ENCODE peak calls at places on chromosomes 16 and 17, in nine cellular contexts. One of them, this sample, is unnamed.

GRCh38 chr17:31907342-31907975 is 6.0 kb upstream of the UTP6 start:
- DNase-seq in kidney tubule cell: no peak
- DNase-seq in HAP-1: peak; percentile 20
- DNase-seq in aorta: no peak
- DNase-seq in tibial nerve: no peak
- DNase-seq in left kidney: peak; percentile 26
- DNase-seq in NAMALWA: no peak
- DNase-seq in activated CD4-positive, alpha-beta T cell treated with anti-CD3 and anti-CD28 coated beads for 24 hours: no peak
- DNase-seq in NCI-H1436: no peak
- DNase-seq in this sample: no peak

GRCh38 chr16:83351846-83352245 is 455.9 kb upstream of the HSBP1 start:
- DNase-seq in kidney tubule cell: no peak
- DNase-seq in HAP-1: no peak
- DNase-seq in aorta: no peak
- DNase-seq in tibial nerve: no peak
- DNase-seq in left kidney: no peak
- DNase-seq in NAMALWA: no peak
- DNase-seq in activated CD4-positive, alpha-beta T cell treated with anti-CD3 and anti-CD28 coated beads for 24 hours: no peak
- DNase-seq in NCI-H1436: no peak
- DNase-seq in this sample: no peak

GRCh38 chr17:12302711-12303110 is 282.0 kb downstream of the MAP2K4 start:
- DNase-seq in kidney tubule cell: no peak
- DNase-seq in HAP-1: no peak
- DNase-seq in aorta: no peak
- DNase-seq in tibial nerve: no peak
- DNase-seq in left kidney: no peak
- DNase-seq in NAMALWA: no peak
- DNase-seq in activated CD4-positive, alpha-beta T cell treated with anti-CD3 and anti-CD28 coated beads for 24 hours: no peak
- DNase-seq in NCI-H1436: no peak
- DNase-seq in this sample: no peak

GRCh38 chr17:36761203-36761945 is 160.0 kb downstream of the MRM1 start:
- DNase-seq in kidney tubule cell: no peak
- DNase-seq in HAP-1: no peak
- DNase-seq in aorta: peak; percentile 42
- DNase-seq in tibial nerve: no peak
- DNase-seq in left kidney: peak; percentile 26
- DNase-seq in NAMALWA: no peak
- DNase-seq in activated CD4-positive, alpha-beta T cell treated with anti-CD3 and anti-CD28 coated beads for 24 hours: no peak
- DNase-seq in NCI-H1436: no peak
- DNase-seq in this sample: no peak

GRCh38 chr17:19376799-19377198 is 1.5 kb upstream of the MAPK7 start:
- DNase-seq in kidney tubule cell: peak; percentile 26
- DNase-seq in HAP-1: no peak
- DNase-seq in aorta: no peak
- DNase-seq in tibial nerve: no peak
- DNase-seq in left kidney: peak; percentile 37
- DNase-seq in NAMALWA: peak; percentile 27
- DNase-seq in activated CD4-positive, alpha-beta T cell treated with anti-CD3 and anti-CD28 coated beads for 24 hours: no peak
- DNase-seq in NCI-H1436: peak; percentile 50
- DNase-seq in this sample: no peak

GRCh38 chr17:66777689-66778225 is 57.2 kb upstream of the CACNG5 start:
- DNase-seq in kidney tubule cell: peak; percentile 6
- DNase-seq in HAP-1: peak; percentile 70
- DNase-seq in aorta: no peak
- DNase-seq in tibial nerve: no peak
- DNase-seq in left kidney: peak; percentile 59
- DNase-seq in NAMALWA: no peak
- DNase-seq in activated CD4-positive, alpha-beta T cell treated with anti-CD3 and anti-CD28 coated beads for 24 hours: no peak
- DNase-seq in NCI-H1436: peak; percentile 20
- DNase-seq in this sample: no peak

GRCh38 chr16:69647020-69647419 is 79.3 kb downstream of the NQO1 start:
- DNase-seq in kidney tubule cell: no peak
- DNase-seq in HAP-1: no peak
- DNase-seq in aorta: no peak
- DNase-seq in tibial nerve: no peak
- DNase-seq in left kidney: peak; percentile 24
- DNase-seq in NAMALWA: no peak
- DNase-seq in activated CD4-positive, alpha-beta T cell treated with anti-CD3 and anti-CD28 coated beads for 24 hours: no peak
- DNase-seq in NCI-H1436: no peak
- DNase-seq in this sample: no peak

GRCh38 chr16:2511996-2512919 is 1.5 kb upstream of the ATP6V0C start:
- DNase-seq in kidney tubule cell: no peak
- DNase-seq in HAP-1: no peak
- DNase-seq in aorta: no peak
- DNase-seq in tibial nerve: no peak
- DNase-seq in left kidney: no peak
- DNase-seq in NAMALWA: no peak
- DNase-seq in activated CD4-positive, alpha-beta T cell treated with anti-CD3 and anti-CD28 coated beads for 24 hours: no peak
- DNase-seq in NCI-H1436: no peak
- DNase-seq in this sample: no peak

GRCh38 chr16:4454618-4455017 is 19.8 kb downstream of the NMRAL1 start:
- DNase-seq in kidney tubule cell: no peak
- DNase-seq in HAP-1: no peak
- DNase-seq in aorta: no peak
- DNase-seq in tibial nerve: no peak
- DNase-seq in left kidney: peak; percentile 64
- DNase-seq in NAMALWA: no peak
- DNase-seq in activated CD4-positive, alpha-beta T cell treated with anti-CD3 and anti-CD28 coated beads for 24 hours: no peak
- DNase-seq in NCI-H1436: no peak
- DNase-seq in this sample: no peak

GRCh38 chr16:83713597-83713996 is 94.2 kb upstream of the HSBP1 start:
- DNase-seq in kidney tubule cell: peak; percentile 60
- DNase-seq in HAP-1: no peak
- DNase-seq in aorta: no peak
- DNase-seq in tibial nerve: no peak
- DNase-seq in left kidney: no peak
- DNase-seq in NAMALWA: peak; percentile 77
- DNase-seq in activated CD4-positive, alpha-beta T cell treated with anti-CD3 and anti-CD28 coated beads for 24 hours: no peak
- DNase-seq in NCI-H1436: no peak
- DNase-seq in this sample: no peak

GRCh38 chr16:56237451-56237930 is 46.2 kb downstream of the GNAO1 start:
- DNase-seq in kidney tubule cell: no peak
- DNase-seq in HAP-1: no peak
- DNase-seq in aorta: no peak
- DNase-seq in tibial nerve: no peak
- DNase-seq in left kidney: peak; percentile 20
- DNase-seq in NAMALWA: no peak
- DNase-seq in activated CD4-positive, alpha-beta T cell treated with anti-CD3 and anti-CD28 coated beads for 24 hours: no peak
- DNase-seq in NCI-H1436: no peak
- DNase-seq in this sample: no peak

GRCh38 chr16:49641250-49641649 is 214.7 kb downstream of the ZNF423 start:
- DNase-seq in kidney tubule cell: no peak
- DNase-seq in HAP-1: no peak
- DNase-seq in aorta: peak; percentile 26
- DNase-seq in tibial nerve: no peak
- DNase-seq in left kidney: no peak
- DNase-seq in NAMALWA: no peak
- DNase-seq in activated CD4-positive, alpha-beta T cell treated with anti-CD3 and anti-CD28 coated beads for 24 hours: no peak
- DNase-seq in NCI-H1436: no peak
- DNase-seq in this sample: no peak

GRCh38 chr17:17484451-17484899 is 7.7 kb downstream of the MED9 start:
- DNase-seq in kidney tubule cell: peak; percentile 32
- DNase-seq in HAP-1: no peak
- DNase-seq in aorta: no peak
- DNase-seq in tibial nerve: no peak
- DNase-seq in left kidney: no peak
- DNase-seq in NAMALWA: no peak
- DNase-seq in activated CD4-positive, alpha-beta T cell treated with anti-CD3 and anti-CD28 coated beads for 24 hours: no peak
- DNase-seq in NCI-H1436: no peak
- DNase-seq in this sample: no peak

GRCh38 chr17:81648707-81649085 is 7.6 kb downstream of the PDE6G start:
- DNase-seq in kidney tubule cell: no peak
- DNase-seq in HAP-1: no peak
- DNase-seq in aorta: no peak
- DNase-seq in tibial nerve: no peak
- DNase-seq in left kidney: no peak
- DNase-seq in NAMALWA: no peak
- DNase-seq in activated CD4-positive, alpha-beta T cell treated with anti-CD3 and anti-CD28 coated beads for 24 hours: no peak
- DNase-seq in NCI-H1436: no peak
- DNase-seq in this sample: no peak

GRCh38 chr17:63317166-63317845 is 128.8 kb downstream of the CYB561 start:
- DNase-seq in kidney tubule cell: no peak
- DNase-seq in HAP-1: no peak
- DNase-seq in aorta: no peak
- DNase-seq in tibial nerve: no peak
- DNase-seq in left kidney: no peak
- DNase-seq in NAMALWA: no peak
- DNase-seq in activated CD4-positive, alpha-beta T cell treated with anti-CD3 and anti-CD28 coated beads for 24 hours: no peak
- DNase-seq in NCI-H1436: no peak
- DNase-seq in this sample: no peak

GRCh38 chr16:48330133-48330846 is 54.9 kb downstream of the SIAH1 start:
- DNase-seq in kidney tubule cell: no peak
- DNase-seq in HAP-1: no peak
- DNase-seq in aorta: no peak
- DNase-seq in tibial nerve: no peak
- DNase-seq in left kidney: no peak
- DNase-seq in NAMALWA: no peak
- DNase-seq in activated CD4-positive, alpha-beta T cell treated with anti-CD3 and anti-CD28 coated beads for 24 hours: no peak
- DNase-seq in NCI-H1436: no peak
- DNase-seq in this sample: no peak

GRCh38 chr17:65987988-65988387 is 203.9 kb downstream of the CEP112 start:
- DNase-seq in kidney tubule cell: peak; percentile 58
- DNase-seq in HAP-1: peak; percentile 37
- DNase-seq in aorta: no peak
- DNase-seq in tibial nerve: no peak
- DNase-seq in left kidney: peak; percentile 43
- DNase-seq in NAMALWA: peak; percentile 61
- DNase-seq in activated CD4-positive, alpha-beta T cell treated with anti-CD3 and anti-CD28 coated beads for 24 hours: no peak
- DNase-seq in NCI-H1436: no peak
- DNase-seq in this sample: no peak

GRCh38 chr16:54928016-54928356 is 2.7 kb upstream of the IRX5 start:
- DNase-seq in kidney tubule cell: peak; percentile 22
- DNase-seq in HAP-1: peak; percentile 55
- DNase-seq in aorta: no peak
- DNase-seq in tibial nerve: no peak
- DNase-seq in left kidney: peak; percentile 52
- DNase-seq in NAMALWA: peak; percentile 69
- DNase-seq in activated CD4-positive, alpha-beta T cell treated with anti-CD3 and anti-CD28 coated beads for 24 hours: no peak
- DNase-seq in NCI-H1436: no peak
- DNase-seq in this sample: no peak

GRCh38 chr17:71764507-71764906 is 356.3 kb upstream of the SOX9 start:
- DNase-seq in kidney tubule cell: peak; percentile 26
- DNase-seq in HAP-1: no peak
- DNase-seq in aorta: no peak
- DNase-seq in tibial nerve: no peak
- DNase-seq in left kidney: peak; percentile 63
- DNase-seq in NAMALWA: peak; percentile 52
- DNase-seq in activated CD4-positive, alpha-beta T cell treated with anti-CD3 and anti-CD28 coated beads for 24 hours: no peak
- DNase-seq in NCI-H1436: peak; percentile 8
- DNase-seq in this sample: no peak

GRCh38 chr17:2867441-2868424 is 71.5 kb downstream of the RAP1GAP2 start:
- DNase-seq in kidney tubule cell: peak; percentile 82
- DNase-seq in HAP-1: no peak
- DNase-seq in aorta: no peak
- DNase-seq in tibial nerve: no peak
- DNase-seq in left kidney: peak; percentile 25
- DNase-seq in NAMALWA: no peak
- DNase-seq in activated CD4-positive, alpha-beta T cell treated with anti-CD3 and anti-CD28 coated beads for 24 hours: no peak
- DNase-seq in NCI-H1436: no peak
- DNase-seq in this sample: no peak

GRCh38 chr16:67669499-67670101 is 3.0 kb downstream of the C16orf86 start:
- DNase-seq in kidney tubule cell: no peak
- DNase-seq in HAP-1: no peak
- DNase-seq in aorta: no peak
- DNase-seq in tibial nerve: no peak
- DNase-seq in left kidney: no peak
- DNase-seq in NAMALWA: no peak
- DNase-seq in activated CD4-positive, alpha-beta T cell treated with anti-CD3 and anti-CD28 coated beads for 24 hours: no peak
- DNase-seq in NCI-H1436: no peak
- DNase-seq in this sample: no peak

GRCh38 chr17:82065193-82065637 is 389 bp downstream of the DUS1L start:
- DNase-seq in kidney tubule cell: no peak
- DNase-seq in HAP-1: no peak
- DNase-seq in aorta: no peak
- DNase-seq in tibial nerve: no peak
- DNase-seq in left kidney: peak; percentile 34
- DNase-seq in NAMALWA: peak; percentile 55
- DNase-seq in activated CD4-positive, alpha-beta T cell treated with anti-CD3 and anti-CD28 coated beads for 24 hours: no peak
- DNase-seq in NCI-H1436: no peak
- DNase-seq in this sample: no peak

GRCh38 chr16:89711601-89712475 is 8.9 kb downstream of the VPS9D1 start:
- DNase-seq in kidney tubule cell: peak; percentile 68
- DNase-seq in HAP-1: peak; percentile 51
- DNase-seq in aorta: no peak
- DNase-seq in tibial nerve: no peak
- DNase-seq in left kidney: peak; percentile 82
- DNase-seq in NAMALWA: peak; percentile 87
- DNase-seq in activated CD4-positive, alpha-beta T cell treated with anti-CD3 and anti-CD28 coated beads for 24 hours: peak; percentile 73
- DNase-seq in NCI-H1436: no peak
- DNase-seq in this sample: peak; percentile 88

GRCh38 chr16:14364386-14365199 is 265.5 kb downstream of the PARN start:
- DNase-seq in kidney tubule cell: peak; percentile 99
- DNase-seq in HAP-1: no peak
- DNase-seq in aorta: no peak
- DNase-seq in tibial nerve: no peak
- DNase-seq in left kidney: peak; percentile 78
- DNase-seq in NAMALWA: no peak
- DNase-seq in activated CD4-positive, alpha-beta T cell treated with anti-CD3 and anti-CD28 coated beads for 24 hours: no peak
- DNase-seq in NCI-H1436: no peak
- DNase-seq in this sample: no peak

GRCh38 chr16:49399594-49400364 is 26.2 kb downstream of the C16orf78 start:
- DNase-seq in kidney tubule cell: no peak
- DNase-seq in HAP-1: no peak
- DNase-seq in aorta: no peak
- DNase-seq in tibial nerve: no peak
- DNase-seq in left kidney: no peak
- DNase-seq in NAMALWA: peak; percentile 5
- DNase-seq in activated CD4-positive, alpha-beta T cell treated with anti-CD3 and anti-CD28 coated beads for 24 hours: no peak
- DNase-seq in NCI-H1436: no peak
- DNase-seq in this sample: no peak

GRCh38 chr17:7435676-7436555 is 681 bp downstream of the TMEM102 start:
- DNase-seq in kidney tubule cell: peak; percentile 63
- DNase-seq in HAP-1: peak; percentile 45
- DNase-seq in aorta: peak; percentile 86
- DNase-seq in tibial nerve: no peak
- DNase-seq in left kidney: peak; percentile 64
- DNase-seq in NAMALWA: no peak
- DNase-seq in activated CD4-positive, alpha-beta T cell treated with anti-CD3 and anti-CD28 coated beads for 24 hours: peak; percentile 29
- DNase-seq in NCI-H1436: peak; percentile 15
- DNase-seq in this sample: no peak

GRCh38 chr16:13300066-13300465 is 398.7 kb downstream of the SHISA9 start:
- DNase-seq in kidney tubule cell: no peak
- DNase-seq in HAP-1: no peak
- DNase-seq in aorta: no peak
- DNase-seq in tibial nerve: no peak
- DNase-seq in left kidney: no peak
- DNase-seq in NAMALWA: no peak
- DNase-seq in activated CD4-positive, alpha-beta T cell treated with anti-CD3 and anti-CD28 coated beads for 24 hours: no peak
- DNase-seq in NCI-H1436: no peak
- DNase-seq in this sample: no peak

GRCh38 chr17:57740225-57740528 is 4.9 kb downstream of the CCDC182 start:
- DNase-seq in kidney tubule cell: no peak
- DNase-seq in HAP-1: no peak
- DNase-seq in aorta: no peak
- DNase-seq in tibial nerve: no peak
- DNase-seq in left kidney: no peak
- DNase-seq in NAMALWA: no peak
- DNase-seq in activated CD4-positive, alpha-beta T cell treated with anti-CD3 and anti-CD28 coated beads for 24 hours: no peak
- DNase-seq in NCI-H1436: no peak
- DNase-seq in this sample: no peak

GRCh38 chr17:60790205-60790604 is 112.6 kb downstream of the BCAS3 start:
- DNase-seq in kidney tubule cell: no peak
- DNase-seq in HAP-1: no peak
- DNase-seq in aorta: no peak
- DNase-seq in tibial nerve: no peak
- DNase-seq in left kidney: no peak
- DNase-seq in NAMALWA: no peak
- DNase-seq in activated CD4-positive, alpha-beta T cell treated with anti-CD3 and anti-CD28 coated beads for 24 hours: no peak
- DNase-seq in NCI-H1436: no peak
- DNase-seq in this sample: no peak

GRCh38 chr16:83995756-83996155 is 27.7 kb downstream of the NECAB2 start:
- DNase-seq in kidney tubule cell: peak; percentile 46
- DNase-seq in HAP-1: no peak
- DNase-seq in aorta: no peak
- DNase-seq in tibial nerve: no peak
- DNase-seq in left kidney: peak; percentile 97
- DNase-seq in NAMALWA: no peak
- DNase-seq in activated CD4-positive, alpha-beta T cell treated with anti-CD3 and anti-CD28 coated beads for 24 hours: no peak
- DNase-seq in NCI-H1436: peak; percentile 81
- DNase-seq in this sample: no peak

GRCh38 chr17:56087199-56087598 is 66.1 kb upstream of the ANKFN1 start:
- DNase-seq in kidney tubule cell: no peak
- DNase-seq in HAP-1: no peak
- DNase-seq in aorta: no peak
- DNase-seq in tibial nerve: no peak
- DNase-seq in left kidney: no peak
- DNase-seq in NAMALWA: no peak
- DNase-seq in activated CD4-positive, alpha-beta T cell treated with anti-CD3 and anti-CD28 coated beads for 24 hours: no peak
- DNase-seq in NCI-H1436: no peak
- DNase-seq in this sample: no peak